ENCODE peak calls at places on chromosomes 11 and 22, in nine cellular contexts. S is HCT116; R is right lobe of liver; E is CD8-positive, alpha-beta T cell; J is heart left ventricle; M is fibroblast of pulmonary artery; F is lower lobe of right lung; H is AG04449; A is kidney. I is an unnamed sample.

GRCh38 chr11:76794371-76795284 is 11.5 kb downstream of the TSKU start:
- DNase-seq in S (no peak), R (peak; percentile 51), E (no peak), J (peak; percentile 2), M (no peak), F (no peak), H (no peak), A (no peak), I (no peak)

GRCh38 chr22:39941661-39942060 is 18.5 kb upstream of the TMA7B start:
- DNase-seq in S (no peak), R (no peak), E (no peak), J (no peak), M (no peak), F (no peak), H (no peak), A (no peak), I (no peak)

GRCh38 chr22:30948930-30949342 is 19.6 kb downstream of the MORC2 start:
- DNase-seq in S (no peak), R (no peak), E (no peak), J (no peak), M (no peak), F (no peak), H (peak; percentile 28), A (no peak), I (no peak)

GRCh38 chr11:18776324-18776723 is 15.3 kb downstream of the PTPN5 start:
- DNase-seq in S (no peak), R (no peak), E (no peak), J (no peak), M (no peak), F (no peak), H (no peak), A (no peak), I (no peak)

GRCh38 chr11:120645639-120646038 is 134.1 kb downstream of the GRIK4 start:
- DNase-seq in S (no peak), R (no peak), E (no peak), J (no peak), M (no peak), F (no peak), H (no peak), A (no peak), I (peak; percentile 13)

GRCh38 chr22:22886546-22886945 is 1.1 kb upstream of the IGLL5 start:
- DNase-seq in S (no peak), R (no peak), E (peak; percentile 5), J (no peak), M (no peak), F (no peak), H (no peak), A (no peak), I (no peak)

GRCh38 chr22:23495614-23496444 is 84.3 kb downstream of the IGLL1 start:
- DNase-seq in S (no peak), R (no peak), E (no peak), J (no peak), M (no peak), F (no peak), H (no peak), A (peak; percentile 32), I (no peak)

GRCh38 chr11:36131719-36132349 is 157.4 kb downstream of the COMMD9 start:
- DNase-seq in S (no peak), R (peak; percentile 49), E (no peak), J (peak; percentile 57), M (peak; percentile 83), F (no peak), H (no peak), A (no peak), I (no peak)

GRCh38 chr11:132332521-132332920 is 962.1 kb downstream of the NTM start:
- DNase-seq in S (no peak), R (no peak), E (no peak), J (no peak), M (no peak), F (no peak), H (no peak), A (no peak), I (no peak)

GRCh38 chr11:1880746-1881441 is 10.8 kb downstream of the PRR33 start:
- DNase-seq in S (no peak), R (peak; percentile 42), E (no peak), J (no peak), M (no peak), F (no peak), H (no peak), A (no peak), I (no peak)

GRCh38 chr11:75429902-75430691 is 2.9 kb downstream of the KLHL35 start:
- DNase-seq in S (no peak), R (no peak), E (peak; percentile 52), J (peak; percentile 56), M (peak; percentile 70), F (peak; percentile 85), H (no peak), A (peak; percentile 85), I (peak; percentile 9)

GRCh38 chr11:68038718-68039525 is at the start of gene TCIRG1:
- DNase-seq in S (peak; percentile 49), R (peak; percentile 94), E (peak; percentile 54), J (peak; percentile 91), M (peak; percentile 78), F (peak; percentile 91), H (no peak), A (peak; percentile 95), I (no peak)

GRCh38 chr11:67045314-67045713 is 11.3 kb upstream of the RHOD start:
- DNase-seq in S (peak; percentile 64), R (no peak), E (no peak), J (no peak), M (peak; percentile 80), F (no peak), H (peak; percentile 57), A (no peak), I (peak; percentile 76)

GRCh38 chr11:57567512-57568329 is at the start of gene UBE2L6:
- DNase-seq in S (no peak), R (peak; percentile 84), E (peak; percentile 67), J (peak; percentile 56), M (no peak), F (peak; percentile 90), H (no peak), A (peak; percentile 91), I (peak; percentile 40)

DNA sequence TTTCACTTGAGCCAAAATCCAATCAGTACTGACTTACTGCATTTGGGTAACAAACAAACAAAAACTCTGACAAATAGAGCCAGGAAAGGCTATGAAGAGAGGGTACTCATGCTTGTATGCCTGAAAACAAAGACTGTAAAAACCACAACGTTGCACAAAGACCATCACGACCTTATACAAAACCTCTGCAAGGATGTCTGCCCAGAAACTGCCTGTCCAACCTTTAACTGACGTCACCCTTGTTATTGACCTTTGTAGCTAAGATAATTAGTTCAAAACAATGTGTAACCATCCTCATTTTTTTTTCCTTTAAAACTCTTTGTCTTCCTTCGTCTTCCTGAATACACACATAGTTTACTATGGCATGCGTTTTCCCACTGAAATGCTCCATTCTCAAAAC is 827 bp upstream of the CREBZF start:
- DNase-seq in S (no peak), R (no peak), E (no peak), J (no peak), M (no peak), F (no peak), H (no peak), A (no peak), I (no peak)
- H3K4me3 ChIP-seq in S (no peak overlapping the region), R (no peak overlapping the region), E (peak overlapping the region; percentile 94), J (no peak overlapping the region), M (no peak overlapping the region), F (no peak overlapping the region), H (no peak overlapping the region), A (peak overlapping the region; percentile 96), I (no peak overlapping the region)

GRCh38 chr11:83528877-83529276 is 242.7 kb upstream of the CCDC90B start:
- DNase-seq in S (no peak), R (no peak), E (no peak), J (no peak), M (no peak), F (no peak), H (no peak), A (no peak), I (no peak)

GRCh38 chr11:83521647-83522596 is 235.8 kb upstream of the CCDC90B start:
- DNase-seq in S (no peak), R (no peak), E (no peak), J (no peak), M (no peak), F (no peak), H (no peak), A (no peak), I (no peak)

GRCh38 chr11:83520849-83521248 is 234.7 kb upstream of the CCDC90B start:
- DNase-seq in S (no peak), R (no peak), E (no peak), J (no peak), M (no peak), F (no peak), H (no peak), A (no peak), I (no peak)

GRCh38 chr11:83528225-83528624 is 242.1 kb upstream of the CCDC90B start:
- DNase-seq in S (no peak), R (no peak), E (no peak), J (no peak), M (no peak), F (no peak), H (no peak), A (no peak), I (no peak)

GRCh38 chr11:83523676-83524075 is 237.5 kb upstream of the CCDC90B start:
- DNase-seq in S (no peak), R (no peak), E (no peak), J (no peak), M (no peak), F (no peak), H (no peak), A (no peak), I (no peak)
- TF ChIP-seq CTCF in S (no peak), R (no peak), E (no peak), J (no peak), M (no peak), F (no peak), H (no peak), A (no peak), I (no peak)

GRCh38 chr11:3051435-3052108 is 5.7 kb downstream of the CARS1 start:
- DNase-seq in S (no peak), R (no peak), E (no peak), J (no peak), M (no peak), F (no peak), H (no peak), A (peak; percentile 12), I (no peak)

GRCh38 chr11:3052109-3052479 is 5.1 kb downstream of the CARS1 start:
- DNase-seq in S (no peak), R (no peak), E (no peak), J (no peak), M (no peak), F (no peak), H (no peak), A (peak; percentile 15), I (no peak)

GRCh38 chr11:3047637-3048036 is 9.6 kb downstream of the CARS1 start:
- DNase-seq in S (no peak), R (no peak), E (no peak), J (no peak), M (no peak), F (no peak), H (no peak), A (peak; percentile 75), I (no peak)

GRCh38 chr11:3050386-3051325 is 6.6 kb downstream of the CARS1 start:
- DNase-seq in S (no peak), R (no peak), E (no peak), J (no peak), M (no peak), F (no peak), H (no peak), A (peak; percentile 65), I (no peak)

GRCh38 chr11:3049430-3050243 is 7.6 kb downstream of the CARS1 start:
- DNase-seq in S (peak; percentile 35), R (no peak), E (peak; percentile 61), J (peak; percentile 55), M (peak; percentile 94), F (peak; percentile 67), H (peak; percentile 79), A (peak; percentile 93), I (peak; percentile 84)
- H3K4me3 ChIP-seq in S (no peak overlapping the region), R (no peak overlapping the region), E (no peak overlapping the region), J (no peak overlapping the region), M (no peak overlapping the region), F (no peak overlapping the region), H (peak overlapping the region; percentile 41), A (no peak overlapping the region), I (no peak overlapping the region)

GRCh38 chr11:64875369-64876225 is 2.8 kb downstream of the EHD1 start:
- DNase-seq in S (no peak), R (peak; percentile 91), E (no peak), J (no peak), M (no peak), F (no peak), H (no peak), A (no peak), I (no peak)
- TF ChIP-seq CTCF in S (no peak), R (no peak), E (no peak), J (no peak), M (no peak), F (no peak), H (no peak), A (no peak), I (peak; percentile 14)

I was measured in astrocyte of the cerebellum.